ENCODE peak calls at places on chromosomes 3 and 15, in eight cellular contexts. H, Y, N, K, M, C, A and W are unnamed samples.

GRCh38 chr3:84806958-84807357 is 151.8 kb upstream of the CADM2 start:
- DNase-seq in H (no peak), Y (no peak), N (no peak), K (no peak), M (no peak), C (no peak), A (no peak), W (no peak)

GRCh38 chr3:55501905-55502304 is 14.8 kb upstream of the WNT5A start:
- DNase-seq in H (no peak), Y (no peak), N (no peak), K (no peak), M (no peak), C (no peak), A (no peak), W (no peak)

GRCh38 chr3:155747867-155748266 is 3.0 kb upstream of the PLCH1 start:
- DNase-seq in H (no peak), Y (no peak), N (no peak), K (no peak), M (no peak), C (no peak), A (no peak), W (no peak)

GRCh38 chr15:69304176-69304533 is 5.4 kb downstream of the PAQR5 start:
- DNase-seq in H (peak; percentile 61), Y (no peak), N (no peak), K (peak; percentile 92), M (no peak), C (no peak), A (no peak), W (no peak)

GRCh38 chr3:69936266-69936665 is 63.3 kb upstream of the SAMMSON start:
- DNase-seq in H (no peak), Y (no peak), N (no peak), K (no peak), M (no peak), C (no peak), A (no peak), W (no peak)

GRCh38 chr15:50452927-50453326 is 28.7 kb downstream of the USP8 start:
- DNase-seq in H (no peak), Y (no peak), N (no peak), K (no peak), M (no peak), C (no peak), A (no peak), W (no peak)

GRCh38 chr15:34318277-34319079 is 19.1 kb downstream of the SLC12A6 start:
- DNase-seq in H (no peak), Y (peak; percentile 64), N (peak; percentile 71), K (peak; percentile 70), M (no peak), C (peak; percentile 67), A (peak; percentile 51), W (peak; percentile 72)

GRCh38 chr3:160538906-160539305 is 26.5 kb downstream of the KPNA4 start:
- DNase-seq in H (no peak), Y (no peak), N (no peak), K (no peak), M (no peak), C (no peak), A (no peak), W (no peak)

GRCh38 chr3:134462236-134463059 is 23.3 kb downstream of the ANAPC13 start:
- DNase-seq in H (peak; percentile 61), Y (no peak), N (no peak), K (no peak), M (no peak), C (no peak), A (no peak), W (no peak)

GRCh38 chr3:12856626-12857025 is 15.3 kb upstream of the RPL32 start:
- DNase-seq in H (no peak), Y (no peak), N (no peak), K (no peak), M (no peak), C (no peak), A (no peak), W (no peak)
- TF ChIP-seq CTCF in H (no peak), Y (no peak), N (no peak), K (no peak), M (no peak), C (no peak), A (no peak), W (no peak)

GRCh38 chr15:25057574-25057973 is 102.8 kb downstream of the SNRPN start:
- DNase-seq in H (no peak), Y (no peak), N (peak; percentile 17), K (no peak), M (no peak), C (no peak), A (no peak), W (no peak)

GRCh38 chr15:25054943-25055342 is 100.2 kb downstream of the SNRPN start:
- DNase-seq in H (no peak), Y (peak; percentile 1), N (no peak), K (no peak), M (no peak), C (no peak), A (no peak), W (no peak)

GRCh38 chr15:25055356-25056068 is 100.7 kb downstream of the SNRPN start:
- DNase-seq in H (no peak), Y (peak; percentile 2), N (no peak), K (no peak), M (no peak), C (no peak), A (no peak), W (no peak)

GRCh38 chr15:25058080-25058785 is 103.4 kb downstream of the SNRPN start:
- DNase-seq in H (no peak), Y (no peak), N (peak; percentile 30), K (no peak), M (no peak), C (no peak), A (no peak), W (no peak)

GRCh38 chr15:25056484-25057429 is 102.0 kb downstream of the SNRPN start:
- DNase-seq in H (no peak), Y (no peak), N (peak; percentile 42), K (no peak), M (no peak), C (no peak), A (no peak), W (no peak)
- H3K9me3 ChIP-seq in H (peaks cover 100% of the 10 kb centered on the region), Y (peaks cover 73% of the 10 kb centered on the region), N (peaks cover 42% of the 10 kb centered on the region), K (peaks cover 64% of the 10 kb centered on the region), M (peaks cover 76% of the 10 kb centered on the region), C (peaks cover 100% of the 10 kb centered on the region), A (peaks cover 100% of the 10 kb centered on the region), W (peaks cover 100% of the 10 kb centered on the region)

DNA sequence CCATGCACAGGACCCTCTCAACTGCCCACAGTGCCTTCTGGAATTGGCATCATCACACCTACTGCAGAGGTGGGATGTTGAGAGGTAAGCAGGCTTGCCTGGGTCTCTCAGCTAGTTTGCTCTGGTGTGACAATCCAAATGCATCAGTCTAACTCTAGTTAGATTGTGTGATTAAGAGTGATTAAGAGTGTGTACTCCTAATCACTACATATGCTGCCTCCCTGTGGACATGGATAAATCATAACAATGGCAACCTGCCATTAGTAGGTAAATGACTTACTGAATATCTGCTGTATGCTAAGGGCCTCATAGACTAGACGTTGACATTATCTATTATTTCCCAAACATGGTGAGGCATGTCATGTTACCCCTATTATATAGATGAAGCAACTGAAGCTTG is 342.1 kb downstream of the OCA2 start:
- DNase-seq in H (no peak), Y (no peak), N (no peak), K (no peak), M (no peak), C (no peak), A (no peak), W (no peak)
- TF ChIP-seq CTCF in H (no peak), Y (no peak), N (no peak), K (no peak), M (no peak), C (no peak), A (no peak), W (no peak)

GRCh38 chr3:137765310-137766033 is 1.4 kb downstream of the SOX14 start:
- DNase-seq in H (no peak), Y (no peak), N (no peak), K (no peak), M (no peak), C (no peak), A (no peak), W (no peak)

GRCh38 chr3:137768021-137768360 is 3.9 kb downstream of the SOX14 start:
- DNase-seq in H (no peak), Y (no peak), N (peak; percentile 59), K (no peak), M (no peak), C (no peak), A (no peak), W (no peak)

GRCh38 chr3:137767146-137768020 is 3.3 kb downstream of the SOX14 start:
- DNase-seq in H (no peak), Y (no peak), N (no peak), K (no peak), M (no peak), C (no peak), A (no peak), W (no peak)

GRCh38 chr3:137764563-137765309 is 621 bp downstream of the SOX14 start:
- DNase-seq in H (no peak), Y (no peak), N (no peak), K (no peak), M (no peak), C (no peak), A (no peak), W (no peak)

GRCh38 chr3:137766069-137766960 is 2.2 kb downstream of the SOX14 start:
- DNase-seq in H (no peak), Y (no peak), N (no peak), K (no peak), M (no peak), C (no peak), A (no peak), W (no peak)
- H3K9me3 ChIP-seq in H (peaks cover 16% of the 10 kb centered on the region), Y (no peaks in the 10 kb centered on the region), N (no peaks in the 10 kb centered on the region), K (no peaks in the 10 kb centered on the region), M (no peaks in the 10 kb centered on the region), C (no peaks in the 10 kb centered on the region), A (no peaks in the 10 kb centered on the region), W (no peaks in the 10 kb centered on the region)

DNA sequence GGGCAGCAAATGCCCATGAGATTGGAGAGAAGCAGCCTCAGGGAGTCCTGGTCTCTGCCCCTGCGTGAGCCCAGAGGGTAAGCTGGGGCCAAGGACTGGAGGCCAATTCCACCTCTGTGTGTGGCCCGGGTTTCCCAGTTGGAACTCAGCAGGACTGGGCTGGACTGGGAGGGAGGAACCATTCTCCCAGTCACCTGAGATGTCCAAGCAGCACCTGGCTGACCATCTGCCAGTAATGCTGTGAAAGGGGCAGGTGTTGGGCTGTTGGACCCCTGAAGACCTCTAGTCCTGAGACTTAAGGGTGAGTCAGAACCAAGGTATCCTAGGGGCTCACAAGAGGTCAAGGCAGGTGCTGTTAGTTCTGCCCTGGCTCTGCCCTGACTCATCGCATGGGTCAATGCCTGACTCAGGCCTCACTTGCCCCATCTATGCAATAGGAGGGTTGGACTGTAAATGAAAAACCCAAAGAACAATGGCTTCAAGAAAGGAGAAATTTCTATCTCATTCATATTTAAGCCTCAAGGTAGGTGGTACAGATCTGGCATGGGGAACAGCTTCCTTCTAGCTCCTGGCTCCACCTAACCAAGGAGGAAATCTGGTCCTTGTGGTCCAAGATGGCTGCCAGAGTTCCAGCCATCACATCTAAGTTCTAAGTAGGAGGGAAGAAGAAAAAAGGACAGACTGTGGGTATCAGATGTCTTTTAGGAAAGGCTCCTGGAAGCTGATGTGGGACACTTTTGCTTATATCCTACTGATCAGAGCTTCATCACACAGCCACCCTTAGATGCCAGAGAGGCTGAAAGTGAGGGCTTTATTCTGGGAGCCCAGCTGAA is 111.3 kb downstream of the FBLN2 start:
- DNase-seq in H (no peak), Y (no peak), N (no peak), K (no peak), M (no peak), C (no peak), A (no peak), W (no peak)
- TF ChIP-seq CTCF in H (no peak), Y (no peak), N (no peak), K (no peak), M (no peak), C (no peak), A (no peak), W (no peak)